ENCODE peak calls at places on chromosomes 7 and 10, in six cellular contexts. One of them, this sample, is unnamed. For H3K36me3, the result is how much of the 10 kb centered on the place peaks cover.

GRCh38 chr7:8175929-8176369 is 86.0 kb downstream of the ICA1 start:
- DNase-seq in GM23338: no peak
- DNase-seq in IMR-90: no peak
- DNase-seq in fibroblast of lung: no peak
- DNase-seq in thyroid gland: no peak
- DNase-seq in CD8-positive, alpha-beta memory T cell: no peak
- DNase-seq in this sample: no peak

GRCh38 chr10:50992356-50992866 is 81.9 kb upstream of the PRKG1 start:
- DNase-seq in thyroid gland: no peak
- DNase-seq in GM23338: peak
- DNase-seq in fibroblast of lung: peak
- DNase-seq in IMR-90: peak
- DNase-seq in CD8-positive, alpha-beta memory T cell: no peak
- DNase-seq in this sample: no peak

GRCh38 chr7:42986213-42986612 is 54.0 kb downstream of the MRPL32 start:
- DNase-seq in GM23338: no peak
- DNase-seq in CD8-positive, alpha-beta memory T cell: no peak
- DNase-seq in fibroblast of lung: no peak
- DNase-seq in thyroid gland: no peak
- DNase-seq in IMR-90: no peak
- DNase-seq in this sample: no peak

GRCh38 chr10:42836096-42836495 is 53.5 kb downstream of the BMS1 start:
- DNase-seq in GM23338: peak
- DNase-seq in IMR-90: no peak
- DNase-seq in fibroblast of lung: no peak
- DNase-seq in thyroid gland: no peak
- DNase-seq in CD8-positive, alpha-beta memory T cell: no peak
- DNase-seq in this sample: no peak

GRCh38 chr7:8305625-8306388 is 43.8 kb upstream of the ICA1 start:
- DNase-seq in IMR-90: no peak
- DNase-seq in thyroid gland: no peak
- DNase-seq in GM23338: no peak
- DNase-seq in fibroblast of lung: no peak
- DNase-seq in CD8-positive, alpha-beta memory T cell: no peak
- DNase-seq in this sample: no peak

GRCh38 chr10:1653321-1653720 is 84.0 kb downstream of the ADARB2 start:
- DNase-seq in CD8-positive, alpha-beta memory T cell: no peak
- DNase-seq in fibroblast of lung: no peak
- DNase-seq in GM23338: no peak
- DNase-seq in IMR-90: no peak
- DNase-seq in thyroid gland: no peak
- DNase-seq in this sample: no peak

GRCh38 chr10:70974920-70975319 is 86.6 kb upstream of the PCBD1 start:
- DNase-seq in GM23338: no peak
- DNase-seq in thyroid gland: no peak
- DNase-seq in CD8-positive, alpha-beta memory T cell: no peak
- DNase-seq in fibroblast of lung: no peak
- DNase-seq in IMR-90: no peak
- DNase-seq in this sample: no peak

GRCh38 chr7:37495574-37496184 is 47.0 kb upstream of the ELMO1 start:
- DNase-seq in CD8-positive, alpha-beta memory T cell: no peak
- DNase-seq in fibroblast of lung: peak
- DNase-seq in IMR-90: peak
- DNase-seq in thyroid gland: no peak
- DNase-seq in GM23338: peak
- DNase-seq in this sample: no peak

GRCh38 chr7:113622796-113623195 is 296.0 kb downstream of the PPP1R3A start:
- DNase-seq in thyroid gland: no peak
- DNase-seq in GM23338: no peak
- DNase-seq in fibroblast of lung: no peak
- DNase-seq in IMR-90: no peak
- DNase-seq in CD8-positive, alpha-beta memory T cell: no peak
- DNase-seq in this sample: no peak

GRCh38 chr10:58104419-58104818 is 163.3 kb downstream of the IPMK start:
- DNase-seq in GM23338: no peak
- DNase-seq in fibroblast of lung: no peak
- DNase-seq in CD8-positive, alpha-beta memory T cell: no peak
- DNase-seq in IMR-90: no peak
- DNase-seq in thyroid gland: peak
- DNase-seq in this sample: no peak

GRCh38 chr10:78116451-78116850 is 82.8 kb downstream of the RPS24 start:
- DNase-seq in thyroid gland: no peak
- DNase-seq in CD8-positive, alpha-beta memory T cell: no peak
- DNase-seq in GM23338: no peak
- DNase-seq in fibroblast of lung: no peak
- DNase-seq in IMR-90: no peak
- DNase-seq in this sample: no peak

GRCh38 chr7:6376820-6377219 is 70.9 kb downstream of the DAGLB start:
- DNase-seq in GM23338: peak
- DNase-seq in CD8-positive, alpha-beta memory T cell: no peak
- DNase-seq in IMR-90: no peak
- DNase-seq in thyroid gland: no peak
- DNase-seq in fibroblast of lung: no peak
- DNase-seq in this sample: no peak

GRCh38 chr7:17741426-17741825 is 198.9 kb downstream of the SNX13 start:
- DNase-seq in CD8-positive, alpha-beta memory T cell: no peak
- DNase-seq in thyroid gland: no peak
- DNase-seq in fibroblast of lung: no peak
- DNase-seq in IMR-90: no peak
- DNase-seq in GM23338: no peak
- DNase-seq in this sample: no peak

GRCh38 chr7:5005066-5005465 is 40.6 kb upstream of the RBAK start:
- DNase-seq in GM23338: no peak
- DNase-seq in CD8-positive, alpha-beta memory T cell: no peak
- DNase-seq in IMR-90: no peak
- DNase-seq in thyroid gland: no peak
- DNase-seq in fibroblast of lung: no peak
- DNase-seq in this sample: no peak

GRCh38 chr10:104328916-104329710 is 9.2 kb downstream of the ITPRIP start:
- DNase-seq in GM23338: peak
- DNase-seq in CD8-positive, alpha-beta memory T cell: peak
- DNase-seq in thyroid gland: peak
- DNase-seq in fibroblast of lung: peak
- DNase-seq in IMR-90: peak
- DNase-seq in this sample: peak

GRCh38 chr7:67788689-67789088 is 792.1 kb downstream of the TYW1 start:
- DNase-seq in IMR-90: no peak
- DNase-seq in GM23338: no peak
- DNase-seq in fibroblast of lung: peak
- DNase-seq in CD8-positive, alpha-beta memory T cell: no peak
- DNase-seq in thyroid gland: peak
- DNase-seq in this sample: no peak

GRCh38 chr7:47344171-47344955 is 237.5 kb downstream of the TNS3 start:
- DNase-seq in thyroid gland: no peak
- DNase-seq in GM23338: no peak
- DNase-seq in fibroblast of lung: no peak
- DNase-seq in IMR-90: no peak
- DNase-seq in CD8-positive, alpha-beta memory T cell: no peak
- DNase-seq in this sample: no peak

GRCh38 chr7:101220295-101220694 is 2.3 kb downstream of the ZNHIT1 start:
- DNase-seq in GM23338: no peak
- DNase-seq in CD8-positive, alpha-beta memory T cell: no peak
- DNase-seq in IMR-90: no peak
- DNase-seq in fibroblast of lung: no peak
- DNase-seq in thyroid gland: no peak
- DNase-seq in this sample: no peak

GRCh38 chr10:2791774-2792443 is 275.4 kb upstream of the PFKP start:
- DNase-seq in CD8-positive, alpha-beta memory T cell: no peak
- DNase-seq in fibroblast of lung: no peak
- DNase-seq in GM23338: no peak
- DNase-seq in IMR-90: no peak
- DNase-seq in thyroid gland: no peak
- DNase-seq in this sample: no peak

GRCh38 chr10:91220954-91221696 is 662 bp downstream of the PCGF5 start:
- DNase-seq in GM23338: peak
- DNase-seq in fibroblast of lung: peak
- DNase-seq in thyroid gland: peak
- DNase-seq in IMR-90: peak
- DNase-seq in CD8-positive, alpha-beta memory T cell: no peak
- DNase-seq in this sample: no peak

GRCh38 chr10:55628260-55628701 is 732.8 kb downstream of the ZWINT start:
- DNase-seq in IMR-90: no peak
- DNase-seq in CD8-positive, alpha-beta memory T cell: no peak
- DNase-seq in thyroid gland: peak
- DNase-seq in GM23338: peak
- DNase-seq in fibroblast of lung: peak
- DNase-seq in this sample: no peak

GRCh38 chr7:116911799-116912198 is 41.5 kb upstream of the ST7 start:
- DNase-seq in fibroblast of lung: no peak
- DNase-seq in GM23338: no peak
- DNase-seq in CD8-positive, alpha-beta memory T cell: no peak
- DNase-seq in IMR-90: no peak
- DNase-seq in thyroid gland: no peak
- DNase-seq in this sample: no peak
- H3K36me3 ChIP-seq in fibroblast of lung: under half
- H3K36me3 ChIP-seq in GM23338: under half
- H3K36me3 ChIP-seq in CD8-positive, alpha-beta memory T cell: under half
- H3K36me3 ChIP-seq in IMR-90: under half
- H3K36me3 ChIP-seq in thyroid gland: under half
- H3K36me3 ChIP-seq in this sample: under half

DNA sequence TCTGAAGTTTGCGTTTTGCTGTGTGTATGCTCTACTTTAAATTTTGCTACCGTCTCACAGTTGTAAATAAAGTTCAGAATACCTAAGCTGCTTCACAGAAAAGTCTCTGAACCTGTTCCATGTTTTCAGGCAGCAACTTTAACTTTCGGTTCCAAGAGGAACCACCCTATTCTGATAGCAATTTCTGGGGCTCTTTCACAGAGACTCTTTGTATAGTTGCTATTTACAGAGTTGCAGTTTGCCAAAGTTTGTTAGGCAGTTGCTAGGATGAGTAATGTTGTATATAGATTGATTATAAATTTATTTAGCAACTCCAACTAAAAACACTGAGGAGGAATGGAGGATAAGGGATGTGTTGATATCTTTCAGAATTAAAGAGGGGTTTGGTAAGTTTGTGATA is 5.8 kb downstream of the FAM221A start:
- DNase-seq in CD8-positive, alpha-beta memory T cell: no peak
- DNase-seq in thyroid gland: no peak
- DNase-seq in GM23338: no peak
- DNase-seq in IMR-90: peak
- DNase-seq in fibroblast of lung: peak
- DNase-seq in this sample: no peak
- H3K36me3 ChIP-seq in CD8-positive, alpha-beta memory T cell: under half
- H3K36me3 ChIP-seq in thyroid gland: under half
- H3K36me3 ChIP-seq in GM23338: under half
- H3K36me3 ChIP-seq in IMR-90: under half
- H3K36me3 ChIP-seq in fibroblast of lung: under half
- H3K36me3 ChIP-seq in this sample: under half

GRCh38 chr7:99006739-99007424 is 128.6 kb downstream of the TRRAP start:
- DNase-seq in IMR-90: no peak
- DNase-seq in thyroid gland: no peak
- DNase-seq in CD8-positive, alpha-beta memory T cell: no peak
- DNase-seq in GM23338: no peak
- DNase-seq in fibroblast of lung: no peak
- DNase-seq in this sample: no peak

GRCh38 chr7:99008921-99009530 is 130.7 kb downstream of the TRRAP start:
- DNase-seq in GM23338: no peak
- DNase-seq in thyroid gland: peak
- DNase-seq in CD8-positive, alpha-beta memory T cell: no peak
- DNase-seq in IMR-90: no peak
- DNase-seq in fibroblast of lung: no peak
- DNase-seq in this sample: no peak

GRCh38 chr7:99005776-99006175 is 127.4 kb downstream of the TRRAP start:
- DNase-seq in thyroid gland: no peak
- DNase-seq in IMR-90: no peak
- DNase-seq in CD8-positive, alpha-beta memory T cell: no peak
- DNase-seq in fibroblast of lung: no peak
- DNase-seq in GM23338: no peak
- DNase-seq in this sample: no peak

GRCh38 chr7:99010281-99010680 is 131.9 kb downstream of the TRRAP start:
- DNase-seq in CD8-positive, alpha-beta memory T cell: no peak
- DNase-seq in fibroblast of lung: peak
- DNase-seq in GM23338: no peak
- DNase-seq in thyroid gland: no peak
- DNase-seq in IMR-90: no peak
- DNase-seq in this sample: no peak

DNA sequence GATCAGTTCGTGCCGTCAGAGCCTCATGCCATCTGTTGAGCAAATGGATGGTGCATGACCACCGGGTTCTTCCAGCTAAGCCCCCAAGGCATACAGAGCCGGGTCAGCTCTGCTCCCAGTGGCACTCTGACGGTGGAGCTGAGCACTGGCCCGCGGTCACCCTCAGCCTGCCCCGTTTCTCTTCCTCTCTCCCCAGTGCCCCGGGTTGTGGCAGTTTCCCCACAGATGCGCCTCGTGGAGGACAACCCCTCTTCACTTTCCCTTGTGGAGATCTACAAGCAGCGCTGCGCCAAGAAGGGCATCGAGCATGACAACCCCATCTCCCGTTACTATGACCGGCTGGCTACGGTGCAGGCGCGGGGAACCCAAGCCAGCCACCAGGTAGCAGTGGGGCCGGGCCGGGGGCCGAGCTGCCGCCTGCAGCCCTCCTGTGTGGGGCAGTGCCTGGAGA is 129.9 kb downstream of the TRRAP start:
- DNase-seq in IMR-90: no peak
- DNase-seq in thyroid gland: peak
- DNase-seq in fibroblast of lung: no peak
- DNase-seq in GM23338: no peak
- DNase-seq in CD8-positive, alpha-beta memory T cell: no peak
- DNase-seq in this sample: no peak
- H3K36me3 ChIP-seq in IMR-90: half or more
- H3K36me3 ChIP-seq in thyroid gland: half or more
- H3K36me3 ChIP-seq in fibroblast of lung: under half
- H3K36me3 ChIP-seq in GM23338: under half
- H3K36me3 ChIP-seq in CD8-positive, alpha-beta memory T cell: half or more
- H3K36me3 ChIP-seq in this sample: under half

GRCh38 chr7:2381881-2382509 is 21.4 kb upstream of the CHST12 start:
- DNase-seq in fibroblast of lung: no peak
- DNase-seq in IMR-90: no peak
- DNase-seq in thyroid gland: no peak
- DNase-seq in CD8-positive, alpha-beta memory T cell: no peak
- DNase-seq in GM23338: no peak
- DNase-seq in this sample: no peak

GRCh38 chr7:2379821-2380450 is 23.5 kb upstream of the CHST12 start:
- DNase-seq in fibroblast of lung: no peak
- DNase-seq in IMR-90: no peak
- DNase-seq in thyroid gland: no peak
- DNase-seq in CD8-positive, alpha-beta memory T cell: no peak
- DNase-seq in GM23338: no peak
- DNase-seq in this sample: no peak

GRCh38 chr7:2380461-2380860 is 22.9 kb upstream of the CHST12 start:
- DNase-seq in CD8-positive, alpha-beta memory T cell: no peak
- DNase-seq in IMR-90: no peak
- DNase-seq in GM23338: no peak
- DNase-seq in thyroid gland: no peak
- DNase-seq in fibroblast of lung: no peak
- DNase-seq in this sample: no peak

GRCh38 chr7:2379161-2379560 is 24.2 kb upstream of the CHST12 start:
- DNase-seq in IMR-90: no peak
- DNase-seq in fibroblast of lung: no peak
- DNase-seq in thyroid gland: no peak
- DNase-seq in GM23338: no peak
- DNase-seq in CD8-positive, alpha-beta memory T cell: no peak
- DNase-seq in this sample: no peak

DNA sequence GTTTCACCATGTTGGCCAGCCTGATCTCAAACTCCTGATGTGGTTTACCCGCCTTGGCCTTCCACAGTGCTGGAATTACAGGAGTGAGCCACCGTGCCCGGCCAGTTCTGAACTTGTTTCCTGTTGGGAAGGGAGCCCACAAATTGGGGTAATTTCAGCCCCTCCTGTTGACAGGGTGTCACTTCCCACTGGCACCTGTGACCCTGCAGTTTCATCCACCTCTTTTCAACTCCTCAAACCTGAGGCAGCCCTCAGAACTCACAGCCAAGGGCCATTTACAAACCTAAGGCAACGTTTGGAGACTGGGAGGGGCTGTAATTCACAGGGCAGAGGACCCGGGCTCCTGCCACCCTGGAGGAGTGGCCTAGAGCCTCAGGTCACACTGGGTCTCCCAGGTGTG is 22.2 kb upstream of the CHST12 start:
- DNase-seq in fibroblast of lung: no peak
- DNase-seq in GM23338: no peak
- DNase-seq in CD8-positive, alpha-beta memory T cell: no peak
- DNase-seq in thyroid gland: no peak
- DNase-seq in IMR-90: no peak
- DNase-seq in this sample: no peak
- H3K36me3 ChIP-seq in fibroblast of lung: under half
- H3K36me3 ChIP-seq in GM23338: under half
- H3K36me3 ChIP-seq in CD8-positive, alpha-beta memory T cell: under half
- H3K36me3 ChIP-seq in thyroid gland: under half
- H3K36me3 ChIP-seq in IMR-90: half or more
- H3K36me3 ChIP-seq in this sample: under half